ENCODE peak calls at places on chromosomes 7 and 10, in four cellular contexts. P is K562; D is smooth muscle cell of the brain vasculature; Q is effector CD8-positive, alpha-beta T cell. G is an unnamed sample.
A peak's percentile ranks its signal among the peaks of the same experiment; 100 is the strongest.

GRCh38 chr7:157612009-157612663 is 275.3 kb downstream of the DNAJB6 start:
- DNase-seq in P (no peak), D (no peak), Q (no peak), G (no peak)

GRCh38 chr10:43230101-43230908 is 36.6 kb downstream of the RASGEF1A start:
- DNase-seq in P (no peak), D (no peak), Q (no peak), G (no peak)

GRCh38 chr10:44460499-44460898 is 75.6 kb upstream of the CXCL12 start:
- DNase-seq in P (no peak), D (no peak), Q (no peak), G (no peak)

GRCh38 chr7:143341842-143342241 is 20.7 kb downstream of the FAM131B start:
- DNase-seq in P (no peak), D (no peak), Q (no peak), G (no peak)

GRCh38 chr7:363626-364025 is 73.7 kb downstream of the FOXL3 start:
- DNase-seq in P (no peak), D (no peak), Q (peak; percentile 16), G (no peak)

GRCh38 chr10:123318516-123318915 is 164.3 kb downstream of the BUB3 start:
- DNase-seq in P (no peak), D (no peak), Q (no peak), G (no peak)

GRCh38 chr10:94133239-94133638 is 139.5 kb downstream of the PLCE1 start:
- DNase-seq in P (no peak), D (no peak), Q (no peak), G (no peak)

GRCh38 chr10:11335167-11335652 is 276.2 kb downstream of the USP6NL start:
- DNase-seq in P (peak; percentile 35), D (no peak), Q (no peak), G (no peak)

GRCh38 chr10:46218921-46219320 is 67.9 kb upstream of the ANTXRL start:
- DNase-seq in P (peak; percentile 72), D (no peak), Q (no peak), G (no peak)

GRCh38 chr10:870564-871166 is 60.8 kb downstream of the LARP4B start:
- DNase-seq in P (no peak), D (no peak), Q (no peak), G (no peak)

GRCh38 chr7:128830231-128831177 is at the start of gene FLNC:
- DNase-seq in P (peak; percentile 73), D (no peak), Q (no peak), G (peak; percentile 49)

GRCh38 chr7:142389544-142389943 is 131.7 kb upstream of the PRSS58 start:
- DNase-seq in P (no peak), D (no peak), Q (no peak), G (no peak)

GRCh38 chr7:74002474-74003017 is 25.4 kb upstream of the ELN start:
- DNase-seq in P (no peak), D (no peak), Q (no peak), G (no peak)

GRCh38 chr7:151031011-151031410 is 2.8 kb downstream of the ABCB8 start:
- DNase-seq in P (no peak), D (no peak), Q (no peak), G (no peak)

GRCh38 chr10:28661035-28661434 is 16.3 kb upstream of the BAMBI start:
- DNase-seq in P (peak; percentile 26), D (no peak), Q (no peak), G (peak; percentile 41)

GRCh38 chr7:134514663-134515062 is 12.7 kb upstream of the AKR1B10 start:
- DNase-seq in P (peak; percentile 82), D (peak; percentile 52), Q (no peak), G (peak; percentile 55)

GRCh38 chr7:157570531-157571200 is 233.9 kb downstream of the DNAJB6 start:
- DNase-seq in P (no peak), D (no peak), Q (no peak), G (no peak)